ENCODE peak calls at places on chromosomes 4 and X, in four cellular contexts. One of them, this sample, is unnamed.
A peak's percentile ranks its signal among the peaks of the same experiment; 100 is the strongest.

GRCh38 chrX:31314921-31315320 is 243.1 kb upstream of the FTHL17 start:
- DNase-seq in PC-3: no peak
- DNase-seq in natural killer cell: no peak
- DNase-seq in RWPE1: no peak
- DNase-seq in this sample: no peak

GRCh38 chr4:173160871-173161270 is 7.7 kb upstream of the GALNT7 start:
- DNase-seq in PC-3: no peak
- DNase-seq in natural killer cell: no peak
- DNase-seq in RWPE1: no peak
- DNase-seq in this sample: no peak

GRCh38 chrX:22481436-22481835 is 208.7 kb downstream of the CBLL2 start:
- DNase-seq in PC-3: no peak
- DNase-seq in natural killer cell: no peak
- DNase-seq in RWPE1: no peak
- DNase-seq in this sample: no peak

GRCh38 chr4:89268572-89269180 is 38.9 kb downstream of the GPRIN3 start:
- DNase-seq in PC-3: no peak
- DNase-seq in natural killer cell: no peak
- DNase-seq in RWPE1: no peak
- DNase-seq in this sample: no peak

GRCh38 chr4:82372502-82372873 is 1.3 kb downstream of the HNRNPD start:
- DNase-seq in PC-3: peak; percentile 7
- DNase-seq in natural killer cell: peak; percentile 32
- DNase-seq in RWPE1: no peak
- DNase-seq in this sample: peak; percentile 57

GRCh38 chr4:41452484-41453225 is 85.3 kb upstream of the LIMCH1 start:
- DNase-seq in PC-3: no peak
- DNase-seq in natural killer cell: no peak
- DNase-seq in RWPE1: no peak
- DNase-seq in this sample: no peak

GRCh38 chr4:62003695-62004094 is 803.6 kb downstream of the ADGRL3 start:
- DNase-seq in PC-3: no peak
- DNase-seq in natural killer cell: no peak
- DNase-seq in RWPE1: no peak
- DNase-seq in this sample: no peak

GRCh38 chr4:8015512-8015911 is 75.9 kb upstream of the AFAP1 start:
- DNase-seq in PC-3: peak; percentile 15
- DNase-seq in natural killer cell: no peak
- DNase-seq in RWPE1: peak; percentile 15
- DNase-seq in this sample: peak; percentile 29

GRCh38 chrX:39398973-39399268 is 597.7 kb downstream of the MID1IP1 start:
- DNase-seq in PC-3: no peak
- DNase-seq in natural killer cell: no peak
- DNase-seq in RWPE1: no peak
- DNase-seq in this sample: peak; percentile 66

GRCh38 chr4:142274137-142274536 is 572.0 kb downstream of the INPP4B start:
- DNase-seq in PC-3: peak; percentile 75
- DNase-seq in natural killer cell: no peak
- DNase-seq in RWPE1: peak; percentile 9
- DNase-seq in this sample: no peak

GRCh38 chr4:48543796-48544195 is 53.7 kb downstream of the ZAR1 start:
- DNase-seq in PC-3: no peak
- DNase-seq in natural killer cell: no peak
- DNase-seq in RWPE1: no peak
- DNase-seq in this sample: no peak

GRCh38 chr4:166257891-166258290 is 384.9 kb downstream of the TLL1 start:
- DNase-seq in PC-3: no peak
- DNase-seq in natural killer cell: no peak
- DNase-seq in RWPE1: no peak
- DNase-seq in this sample: no peak

GRCh38 chr4:166257276-166257675 is 384.2 kb downstream of the TLL1 start:
- DNase-seq in PC-3: no peak
- DNase-seq in natural killer cell: no peak
- DNase-seq in RWPE1: no peak
- DNase-seq in this sample: no peak

GRCh38 chr4:166252487-166253402 is 379.7 kb downstream of the TLL1 start:
- DNase-seq in PC-3: peak; percentile 51
- DNase-seq in natural killer cell: no peak
- DNase-seq in RWPE1: peak; percentile 14
- DNase-seq in this sample: no peak
- TF ChIP-seq CTCF in PC-3: peak; percentile 73
- TF ChIP-seq CTCF in natural killer cell: no peak
- TF ChIP-seq CTCF in RWPE1: peak; percentile 58
- TF ChIP-seq CTCF in this sample: peak; percentile 38

DNA sequence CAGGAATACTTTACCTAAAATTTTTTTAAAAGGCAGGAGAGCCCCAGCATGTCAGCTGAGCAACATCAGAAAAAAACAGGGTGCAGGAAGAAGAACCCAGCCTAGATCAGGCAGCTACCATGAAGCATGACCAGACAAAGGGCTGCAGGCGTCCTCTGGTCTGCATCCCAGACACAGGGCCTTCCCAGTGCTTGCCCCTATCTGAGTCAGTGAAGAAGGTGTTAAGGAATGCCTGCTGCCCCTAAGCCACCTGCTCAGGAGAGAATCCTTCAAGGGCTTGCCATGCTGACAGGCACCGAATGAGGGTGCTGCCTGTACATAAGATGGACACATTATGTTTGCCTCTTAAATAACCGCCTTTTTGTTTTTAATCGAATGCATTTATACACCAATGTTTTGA is 85.3 kb downstream of the SLC9A7 start:
- DNase-seq in PC-3: no peak
- DNase-seq in natural killer cell: no peak
- DNase-seq in RWPE1: no peak
- DNase-seq in this sample: no peak
- TF ChIP-seq CTCF in PC-3: no peak
- TF ChIP-seq CTCF in natural killer cell: no peak
- TF ChIP-seq CTCF in RWPE1: no peak
- TF ChIP-seq CTCF in this sample: no peak

GRCh38 chr4:76748649-76749048 is 149.3 kb downstream of the SOWAHB start:
- DNase-seq in PC-3: peak; percentile 49
- DNase-seq in natural killer cell: no peak
- DNase-seq in RWPE1: no peak
- DNase-seq in this sample: peak; percentile 29
- TF ChIP-seq CTCF in PC-3: peak; percentile 58
- TF ChIP-seq CTCF in natural killer cell: no peak
- TF ChIP-seq CTCF in RWPE1: peak; percentile 33
- TF ChIP-seq CTCF in this sample: no peak

GRCh38 chr4:40227284-40227683 is 30.5 kb downstream of the RHOH start:
- DNase-seq in PC-3: no peak
- DNase-seq in natural killer cell: no peak
- DNase-seq in RWPE1: no peak
- DNase-seq in this sample: no peak

GRCh38 chr4:40232610-40233009 is 35.8 kb downstream of the RHOH start:
- DNase-seq in PC-3: no peak
- DNase-seq in natural killer cell: no peak
- DNase-seq in RWPE1: no peak
- DNase-seq in this sample: no peak

GRCh38 chr4:40225497-40225896 is 28.7 kb downstream of the RHOH start:
- DNase-seq in PC-3: no peak
- DNase-seq in natural killer cell: no peak
- DNase-seq in RWPE1: no peak
- DNase-seq in this sample: no peak

GRCh38 chr4:40231464-40231863 is 34.6 kb downstream of the RHOH start:
- DNase-seq in PC-3: no peak
- DNase-seq in natural killer cell: no peak
- DNase-seq in RWPE1: no peak
- DNase-seq in this sample: no peak

DNA sequence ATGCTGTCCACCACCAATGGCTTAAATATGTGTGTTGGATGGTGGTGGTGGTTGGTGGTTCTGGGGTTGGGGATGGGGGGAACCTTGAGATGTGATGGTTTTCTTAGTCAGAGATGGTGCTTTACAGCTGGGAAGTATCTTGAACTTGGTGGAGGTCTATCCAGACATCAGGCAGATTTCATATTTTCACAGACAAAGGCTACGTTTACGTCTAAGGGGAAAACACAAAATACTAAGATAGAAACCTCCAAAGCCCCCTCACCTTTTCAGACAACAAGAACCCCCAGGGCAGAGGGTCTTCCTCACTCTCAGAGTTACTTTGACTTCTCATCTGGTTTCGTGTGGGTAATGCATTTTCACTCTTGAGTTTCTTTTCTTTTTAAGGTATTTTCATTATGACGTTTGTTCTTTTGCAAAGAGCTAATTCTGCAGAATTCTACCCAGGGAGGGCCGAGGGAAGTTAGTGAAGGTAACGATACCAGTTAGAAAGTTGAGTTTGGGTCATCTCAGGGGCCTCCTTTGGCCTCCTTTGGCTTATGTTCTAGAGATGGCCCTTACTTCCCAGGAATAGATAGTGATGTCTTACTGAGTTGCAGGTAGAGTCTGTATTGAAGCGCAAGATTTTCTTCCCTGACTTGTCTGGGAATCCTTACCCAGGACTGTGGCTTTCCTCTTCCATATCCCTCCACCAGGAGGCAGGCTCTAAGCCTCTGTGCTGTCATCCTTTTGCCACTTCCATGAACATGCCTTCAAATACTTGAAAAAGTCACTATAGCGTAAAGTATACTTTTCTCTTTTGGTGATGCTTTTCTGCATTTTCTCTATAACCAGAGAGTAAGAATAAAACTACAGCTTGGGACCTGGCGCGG is 31.9 kb downstream of the RHOH start:
- DNase-seq in PC-3: peak; percentile 21
- DNase-seq in natural killer cell: no peak
- DNase-seq in RWPE1: no peak
- DNase-seq in this sample: no peak
- TF ChIP-seq CTCF in PC-3: peak; percentile 49
- TF ChIP-seq CTCF in natural killer cell: peak; percentile 19
- TF ChIP-seq CTCF in RWPE1: no peak
- TF ChIP-seq CTCF in this sample: no peak

DNA sequence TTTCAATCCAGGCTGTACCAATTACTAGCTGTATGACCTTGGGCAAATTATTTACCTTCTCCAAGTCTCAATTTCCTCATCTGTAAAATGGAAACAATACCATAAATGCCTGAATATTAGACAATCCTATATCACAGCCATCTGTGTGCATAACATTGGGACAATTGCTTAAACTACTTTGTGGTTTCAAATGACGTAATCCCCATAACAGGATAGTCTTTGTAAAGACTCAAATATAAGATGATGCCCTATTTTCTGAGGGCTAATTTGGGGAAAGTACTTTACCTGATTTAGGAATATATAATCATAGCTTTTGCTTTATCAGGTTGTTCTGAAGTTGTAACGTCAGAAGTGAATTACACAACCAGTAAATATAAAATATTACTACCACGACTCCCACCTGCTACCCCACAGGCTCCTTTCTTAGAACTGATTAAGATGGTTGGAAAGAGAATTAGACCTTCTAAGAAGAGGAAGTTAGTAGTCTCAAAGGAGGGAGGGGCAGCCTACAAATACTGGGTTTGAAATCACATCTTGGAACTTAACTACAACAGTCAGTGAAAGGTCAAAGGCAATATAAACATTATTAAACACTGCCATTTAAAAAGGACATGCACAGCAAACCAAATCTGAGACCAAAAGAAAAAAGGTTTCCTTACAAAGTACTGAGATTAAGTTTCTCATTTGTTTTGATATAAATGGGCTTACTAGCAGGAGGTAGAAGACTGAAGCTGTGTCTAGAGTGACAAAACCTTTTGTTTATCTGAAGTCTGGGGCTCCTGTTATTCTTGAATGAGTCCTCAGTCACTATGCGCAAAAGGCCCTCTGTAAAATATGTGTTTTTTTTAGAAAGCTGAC is 215.0 kb downstream of the SCFD2 start:
- DNase-seq in PC-3: no peak
- DNase-seq in natural killer cell: no peak
- DNase-seq in RWPE1: no peak
- DNase-seq in this sample: no peak
- TF ChIP-seq CTCF in PC-3: no peak
- TF ChIP-seq CTCF in natural killer cell: no peak
- TF ChIP-seq CTCF in RWPE1: no peak
- TF ChIP-seq CTCF in this sample: no peak

GRCh38 chrX:76850851-76851250 is 423.3 kb downstream of the MAGEE1 start:
- DNase-seq in PC-3: peak; percentile 2
- DNase-seq in natural killer cell: no peak
- DNase-seq in RWPE1: no peak
- DNase-seq in this sample: no peak
- TF ChIP-seq CTCF in PC-3: peak; percentile 35
- TF ChIP-seq CTCF in natural killer cell: no peak
- TF ChIP-seq CTCF in RWPE1: no peak
- TF ChIP-seq CTCF in this sample: no peak

DNA sequence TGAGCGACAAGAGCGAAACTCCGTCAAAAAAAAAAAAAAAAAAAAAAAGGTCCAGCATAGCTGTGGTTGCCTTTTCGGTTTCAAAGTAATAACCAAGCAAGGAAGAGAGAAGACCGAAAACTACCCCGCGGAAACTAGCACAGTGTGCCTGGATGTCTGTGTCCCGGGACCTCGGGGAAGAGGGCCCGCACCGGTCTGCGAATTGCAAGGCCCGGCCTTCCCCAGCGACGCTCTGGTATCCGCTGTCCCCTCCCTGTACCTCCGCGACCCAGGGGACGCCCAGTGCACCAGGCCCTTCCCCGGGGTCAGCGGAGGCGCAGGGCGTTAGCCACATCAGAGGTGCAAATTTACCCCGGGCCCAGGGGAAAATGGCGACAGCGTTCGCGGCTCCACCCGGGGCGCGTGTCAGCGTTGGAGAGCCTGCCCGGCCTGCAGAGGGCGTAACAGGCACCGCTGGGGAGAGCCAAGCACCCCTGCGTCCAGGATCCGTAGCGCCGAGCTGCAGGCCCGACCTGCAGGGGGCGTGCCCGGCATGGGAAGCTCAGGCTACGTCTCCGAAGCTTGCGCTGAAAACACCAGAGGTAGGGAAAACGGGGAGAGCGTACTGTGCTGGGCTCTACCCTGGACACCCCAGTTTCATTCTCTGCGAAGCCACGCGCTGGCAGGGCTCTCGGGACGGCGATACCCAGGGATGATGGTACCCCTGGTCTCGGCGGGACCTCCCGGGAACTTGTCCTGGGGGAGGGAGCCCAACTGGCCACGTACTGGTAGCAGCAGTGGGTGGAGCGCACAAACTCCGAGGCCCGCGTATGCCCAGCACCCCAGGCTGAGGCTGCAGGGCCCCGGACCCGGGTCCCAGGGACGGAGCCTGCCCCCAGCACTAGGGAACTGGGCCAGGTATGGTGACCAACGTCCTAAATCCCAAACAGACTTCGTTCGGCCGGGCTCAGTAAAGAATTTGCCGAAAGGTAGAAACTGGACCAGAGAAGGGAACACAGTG is 16.2 kb downstream of the NKX6-1 start:
- DNase-seq in PC-3: no peak
- DNase-seq in natural killer cell: no peak
- DNase-seq in RWPE1: no peak
- DNase-seq in this sample: no peak
- TF ChIP-seq CTCF in PC-3: no peak
- TF ChIP-seq CTCF in natural killer cell: no peak
- TF ChIP-seq CTCF in RWPE1: no peak
- TF ChIP-seq CTCF in this sample: peak; percentile 18

DNA sequence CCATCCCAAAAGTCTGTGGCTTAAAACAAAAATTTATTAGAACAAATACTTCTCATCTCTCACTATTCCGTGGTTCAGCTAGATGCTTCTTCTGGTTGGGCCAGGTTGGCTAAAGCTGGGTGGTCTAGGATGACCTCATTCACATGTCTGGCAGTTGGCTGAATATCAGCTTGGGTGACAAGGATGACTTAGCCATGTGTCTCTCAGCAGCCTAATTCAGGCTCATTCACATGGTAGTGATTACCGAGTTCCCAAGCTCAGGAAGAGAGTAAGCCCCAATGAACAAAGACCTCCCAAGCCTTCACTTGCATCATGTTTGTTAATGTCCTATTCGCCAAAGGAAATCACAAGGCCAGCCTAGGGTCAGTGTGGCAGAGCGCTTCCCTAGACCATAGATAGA is 119.4 kb downstream of the FANCB start:
- DNase-seq in PC-3: no peak
- DNase-seq in natural killer cell: no peak
- DNase-seq in RWPE1: no peak
- DNase-seq in this sample: no peak
- TF ChIP-seq CTCF in PC-3: no peak
- TF ChIP-seq CTCF in natural killer cell: no peak
- TF ChIP-seq CTCF in RWPE1: no peak
- TF ChIP-seq CTCF in this sample: no peak

This sample was measured in thyroid gland.